ENCODE peak calls at places on chromosomes 3 and 15, in four cellular contexts. One of them, this sample, is unnamed.

GRCh38 chr3:136258199-136258598 is 8.1 kb downstream of the PCCB start:
- DNase-seq in NCI-H460: no peak
- DNase-seq in effector CD4-positive, alpha-beta T cell: no peak
- DNase-seq in stimulated activated CD8-positive, alpha-beta memory T cell treated with anti-CD3 and anti-CD28 coated beads, Interleukin-7, amount 100 ng/mL, for 24 hours: no peak
- DNase-seq in this sample: no peak

GRCh38 chr3:75727985-75728384 is 57.4 kb downstream of the ZNF717 start:
- DNase-seq in stimulated activated CD8-positive, alpha-beta memory T cell treated with anti-CD3 and anti-CD28 coated beads, Interleukin-7, amount 100 ng/mL, for 24 hours: no peak
- DNase-seq in effector CD4-positive, alpha-beta T cell: no peak
- DNase-seq in NCI-H460: no peak
- DNase-seq in this sample: no peak

GRCh38 chr3:58350627-58351013 is 17.9 kb downstream of the PXK start:
- DNase-seq in stimulated activated CD8-positive, alpha-beta memory T cell treated with anti-CD3 and anti-CD28 coated beads, Interleukin-7, amount 100 ng/mL, for 24 hours: no peak
- DNase-seq in NCI-H460: peak; percentile 66
- DNase-seq in effector CD4-positive, alpha-beta T cell: no peak
- DNase-seq in this sample: no peak

GRCh38 chr15:61393524-61393923 is 164.4 kb upstream of the RORA start:
- DNase-seq in NCI-H460: no peak
- DNase-seq in effector CD4-positive, alpha-beta T cell: no peak
- DNase-seq in stimulated activated CD8-positive, alpha-beta memory T cell treated with anti-CD3 and anti-CD28 coated beads, Interleukin-7, amount 100 ng/mL, for 24 hours: no peak
- DNase-seq in this sample: no peak

GRCh38 chr3:117873236-117873635 is 1161.4 kb downstream of the IGSF11 start:
- DNase-seq in effector CD4-positive, alpha-beta T cell: no peak
- DNase-seq in NCI-H460: no peak
- DNase-seq in stimulated activated CD8-positive, alpha-beta memory T cell treated with anti-CD3 and anti-CD28 coated beads, Interleukin-7, amount 100 ng/mL, for 24 hours: no peak
- DNase-seq in this sample: no peak

GRCh38 chr3:108562565-108562964 is 26.7 kb downstream of the CIP2A start:
- DNase-seq in NCI-H460: no peak
- DNase-seq in effector CD4-positive, alpha-beta T cell: no peak
- DNase-seq in stimulated activated CD8-positive, alpha-beta memory T cell treated with anti-CD3 and anti-CD28 coated beads, Interleukin-7, amount 100 ng/mL, for 24 hours: no peak
- DNase-seq in this sample: no peak

GRCh38 chr3:183354325-183354831 is 74.0 kb downstream of the MCF2L2 start:
- DNase-seq in stimulated activated CD8-positive, alpha-beta memory T cell treated with anti-CD3 and anti-CD28 coated beads, Interleukin-7, amount 100 ng/mL, for 24 hours: no peak
- DNase-seq in NCI-H460: no peak
- DNase-seq in effector CD4-positive, alpha-beta T cell: no peak
- DNase-seq in this sample: no peak

GRCh38 chr15:54066403-54066802 is 88.2 kb downstream of the UNC13C start:
- DNase-seq in NCI-H460: no peak
- DNase-seq in stimulated activated CD8-positive, alpha-beta memory T cell treated with anti-CD3 and anti-CD28 coated beads, Interleukin-7, amount 100 ng/mL, for 24 hours: no peak
- DNase-seq in effector CD4-positive, alpha-beta T cell: no peak
- DNase-seq in this sample: no peak

GRCh38 chr3:185421577-185422232 is 58.8 kb downstream of the MAP3K13 start:
- DNase-seq in stimulated activated CD8-positive, alpha-beta memory T cell treated with anti-CD3 and anti-CD28 coated beads, Interleukin-7, amount 100 ng/mL, for 24 hours: no peak
- DNase-seq in NCI-H460: no peak
- DNase-seq in effector CD4-positive, alpha-beta T cell: no peak
- DNase-seq in this sample: no peak

GRCh38 chr3:193508108-193508507 is 46.6 kb downstream of the ATP13A4 start:
- DNase-seq in stimulated activated CD8-positive, alpha-beta memory T cell treated with anti-CD3 and anti-CD28 coated beads, Interleukin-7, amount 100 ng/mL, for 24 hours: no peak
- DNase-seq in effector CD4-positive, alpha-beta T cell: no peak
- DNase-seq in NCI-H460: no peak
- DNase-seq in this sample: no peak

GRCh38 chr15:72198410-72199270 is 1.1 kb upstream of the GRAMD2A start:
- DNase-seq in stimulated activated CD8-positive, alpha-beta memory T cell treated with anti-CD3 and anti-CD28 coated beads, Interleukin-7, amount 100 ng/mL, for 24 hours: no peak
- DNase-seq in effector CD4-positive, alpha-beta T cell: no peak
- DNase-seq in NCI-H460: no peak
- DNase-seq in this sample: no peak

GRCh38 chr3:57108684-57109083 is 48.2 kb downstream of the SPATA12 start:
- DNase-seq in stimulated activated CD8-positive, alpha-beta memory T cell treated with anti-CD3 and anti-CD28 coated beads, Interleukin-7, amount 100 ng/mL, for 24 hours: no peak
- DNase-seq in NCI-H460: no peak
- DNase-seq in effector CD4-positive, alpha-beta T cell: no peak
- DNase-seq in this sample: no peak

GRCh38 chr3:47430606-47431005 is 45.1 kb downstream of the SCAP start:
- DNase-seq in effector CD4-positive, alpha-beta T cell: no peak
- DNase-seq in NCI-H460: no peak
- DNase-seq in stimulated activated CD8-positive, alpha-beta memory T cell treated with anti-CD3 and anti-CD28 coated beads, Interleukin-7, amount 100 ng/mL, for 24 hours: no peak
- DNase-seq in this sample: no peak

GRCh38 chr3:3015472-3016089 is 94.6 kb downstream of the IL5RA start:
- DNase-seq in NCI-H460: peak; percentile 36
- DNase-seq in stimulated activated CD8-positive, alpha-beta memory T cell treated with anti-CD3 and anti-CD28 coated beads, Interleukin-7, amount 100 ng/mL, for 24 hours: no peak
- DNase-seq in effector CD4-positive, alpha-beta T cell: no peak
- DNase-seq in this sample: no peak

GRCh38 chr15:68372291-68372811 is 59.6 kb downstream of the ITGA11 start:
- DNase-seq in effector CD4-positive, alpha-beta T cell: no peak
- DNase-seq in NCI-H460: peak; percentile 4
- DNase-seq in stimulated activated CD8-positive, alpha-beta memory T cell treated with anti-CD3 and anti-CD28 coated beads, Interleukin-7, amount 100 ng/mL, for 24 hours: no peak
- DNase-seq in this sample: no peak

GRCh38 chr15:100340721-100341661 is 784 bp downstream of the ADAMTS17 start:
- DNase-seq in NCI-H460: no peak
- DNase-seq in effector CD4-positive, alpha-beta T cell: peak; percentile 22
- DNase-seq in stimulated activated CD8-positive, alpha-beta memory T cell treated with anti-CD3 and anti-CD28 coated beads, Interleukin-7, amount 100 ng/mL, for 24 hours: no peak
- DNase-seq in this sample: no peak

GRCh38 chr15:99980791-99981190 is 247.6 kb upstream of the LYSMD4 start:
- DNase-seq in effector CD4-positive, alpha-beta T cell: no peak
- DNase-seq in NCI-H460: no peak
- DNase-seq in stimulated activated CD8-positive, alpha-beta memory T cell treated with anti-CD3 and anti-CD28 coated beads, Interleukin-7, amount 100 ng/mL, for 24 hours: no peak
- DNase-seq in this sample: no peak

GRCh38 chr3:127226451-127226850 is 33.5 kb downstream of the PRR23E start:
- DNase-seq in NCI-H460: no peak
- DNase-seq in stimulated activated CD8-positive, alpha-beta memory T cell treated with anti-CD3 and anti-CD28 coated beads, Interleukin-7, amount 100 ng/mL, for 24 hours: no peak
- DNase-seq in effector CD4-positive, alpha-beta T cell: no peak
- DNase-seq in this sample: no peak

GRCh38 chr3:85758442-85758841 is 799.7 kb downstream of the CADM2 start:
- DNase-seq in effector CD4-positive, alpha-beta T cell: no peak
- DNase-seq in stimulated activated CD8-positive, alpha-beta memory T cell treated with anti-CD3 and anti-CD28 coated beads, Interleukin-7, amount 100 ng/mL, for 24 hours: no peak
- DNase-seq in NCI-H460: no peak
- DNase-seq in this sample: no peak